ENCODE peak calls at places on chromosome 11, in six cellular contexts. One of them, this sample, is unnamed.
A peak's percentile ranks its signal among the peaks of the same experiment; 100 is the strongest.

GRCh38 chr11:66643745-66644437 is 5.4 kb downstream of the RBM4 start:
- DNase-seq in neuronal stem cell: no peak
- DNase-seq in IMR-90: no peak
- DNase-seq in mesendoderm: no peak
- DNase-seq in mesenchymal stem cell: no peak
- DNase-seq in H1: no peak
- DNase-seq in this sample: no peak

GRCh38 chr11:134488913-134489312 is 76.9 kb upstream of the B3GAT1 start:
- DNase-seq in H1: no peak
- DNase-seq in mesendoderm: no peak
- DNase-seq in neuronal stem cell: no peak
- DNase-seq in IMR-90: no peak
- DNase-seq in mesenchymal stem cell: no peak
- DNase-seq in this sample: no peak

GRCh38 chr11:95154514-95154913 is 64.9 kb downstream of the ENDOD1 start:
- DNase-seq in neuronal stem cell: peak; percentile 49
- DNase-seq in IMR-90: peak; percentile 19
- DNase-seq in mesendoderm: peak; percentile 87
- DNase-seq in H1: peak; percentile 65
- DNase-seq in mesenchymal stem cell: peak; percentile 72
- DNase-seq in this sample: peak; percentile 74

GRCh38 chr11:34680918-34681554 is 60.1 kb downstream of the EHF start:
- DNase-seq in IMR-90: peak; percentile 78
- DNase-seq in neuronal stem cell: no peak
- DNase-seq in mesenchymal stem cell: peak; percentile 84
- DNase-seq in H1: no peak
- DNase-seq in mesendoderm: peak; percentile 61
- DNase-seq in this sample: no peak

GRCh38 chr11:72466410-72466809 is 32.1 kb upstream of the CLPB start:
- DNase-seq in neuronal stem cell: no peak
- DNase-seq in mesendoderm: no peak
- DNase-seq in H1: no peak
- DNase-seq in IMR-90: no peak
- DNase-seq in mesenchymal stem cell: no peak
- DNase-seq in this sample: no peak

GRCh38 chr11:119055901-119056300 is 1.1 kb downstream of the HYOU1 start:
- DNase-seq in H1: no peak
- DNase-seq in neuronal stem cell: no peak
- DNase-seq in mesendoderm: peak; percentile 52
- DNase-seq in mesenchymal stem cell: peak; percentile 53
- DNase-seq in IMR-90: peak; percentile 37
- DNase-seq in this sample: no peak

GRCh38 chr11:68271023-68271780 is 571 bp downstream of the C11orf24 start:
- DNase-seq in neuronal stem cell: peak; percentile 53
- DNase-seq in mesenchymal stem cell: peak; percentile 91
- DNase-seq in H1: peak; percentile 74
- DNase-seq in mesendoderm: peak; percentile 91
- DNase-seq in IMR-90: peak; percentile 83
- DNase-seq in this sample: peak; percentile 74

GRCh38 chr11:79786961-79787360 is 346.1 kb upstream of the TENM4 start:
- DNase-seq in H1: no peak
- DNase-seq in IMR-90: no peak
- DNase-seq in mesendoderm: no peak
- DNase-seq in neuronal stem cell: no peak
- DNase-seq in mesenchymal stem cell: no peak
- DNase-seq in this sample: no peak

GRCh38 chr11:104390696-104391095 is 226.7 kb upstream of the PDGFD start:
- DNase-seq in mesenchymal stem cell: no peak
- DNase-seq in mesendoderm: no peak
- DNase-seq in H1: no peak
- DNase-seq in neuronal stem cell: no peak
- DNase-seq in IMR-90: peak; percentile 25
- DNase-seq in this sample: no peak

GRCh38 chr11:117828641-117829368 is 4.3 kb upstream of the FXYD2 start:
- DNase-seq in IMR-90: peak; percentile 76
- DNase-seq in mesenchymal stem cell: peak; percentile 91
- DNase-seq in mesendoderm: peak; percentile 61
- DNase-seq in H1: peak; percentile 43
- DNase-seq in neuronal stem cell: no peak
- DNase-seq in this sample: peak; percentile 25

GRCh38 chr11:91922846-91923245 is 301.8 kb upstream of the FAT3 start:
- DNase-seq in mesenchymal stem cell: no peak
- DNase-seq in IMR-90: no peak
- DNase-seq in mesendoderm: no peak
- DNase-seq in neuronal stem cell: no peak
- DNase-seq in H1: no peak
- DNase-seq in this sample: no peak

GRCh38 chr11:790721-791564 is 1.1 kb upstream of the CEND1 start:
- DNase-seq in H1: peak; percentile 85
- DNase-seq in mesendoderm: peak; percentile 59
- DNase-seq in neuronal stem cell: no peak
- DNase-seq in IMR-90: no peak
- DNase-seq in mesenchymal stem cell: peak; percentile 30
- DNase-seq in this sample: peak; percentile 89

GRCh38 chr11:73961321-73961720 is 10.5 kb downstream of the DNAJB13 start:
- DNase-seq in mesendoderm: no peak
- DNase-seq in IMR-90: peak; percentile 54
- DNase-seq in mesenchymal stem cell: peak; percentile 36
- DNase-seq in neuronal stem cell: no peak
- DNase-seq in H1: no peak
- DNase-seq in this sample: no peak

GRCh38 chr11:73152861-73153483 is 10.9 kb upstream of the FCHSD2 start:
- DNase-seq in neuronal stem cell: no peak
- DNase-seq in mesenchymal stem cell: no peak
- DNase-seq in mesendoderm: no peak
- DNase-seq in H1: no peak
- DNase-seq in IMR-90: no peak
- DNase-seq in this sample: peak; percentile 51

GRCh38 chr11:2260491-2261364 is 9.7 kb downstream of the ASCL2 start:
- DNase-seq in neuronal stem cell: no peak
- DNase-seq in mesendoderm: no peak
- DNase-seq in IMR-90: no peak
- DNase-seq in mesenchymal stem cell: no peak
- DNase-seq in H1: no peak
- DNase-seq in this sample: no peak

GRCh38 chr11:65884716-65885092 is 3.6 kb downstream of the FIBP start:
- DNase-seq in mesenchymal stem cell: peak; percentile 80
- DNase-seq in neuronal stem cell: peak; percentile 75
- DNase-seq in IMR-90: peak; percentile 65
- DNase-seq in mesendoderm: peak; percentile 83
- DNase-seq in H1: peak; percentile 90
- DNase-seq in this sample: peak; percentile 88

DNA sequence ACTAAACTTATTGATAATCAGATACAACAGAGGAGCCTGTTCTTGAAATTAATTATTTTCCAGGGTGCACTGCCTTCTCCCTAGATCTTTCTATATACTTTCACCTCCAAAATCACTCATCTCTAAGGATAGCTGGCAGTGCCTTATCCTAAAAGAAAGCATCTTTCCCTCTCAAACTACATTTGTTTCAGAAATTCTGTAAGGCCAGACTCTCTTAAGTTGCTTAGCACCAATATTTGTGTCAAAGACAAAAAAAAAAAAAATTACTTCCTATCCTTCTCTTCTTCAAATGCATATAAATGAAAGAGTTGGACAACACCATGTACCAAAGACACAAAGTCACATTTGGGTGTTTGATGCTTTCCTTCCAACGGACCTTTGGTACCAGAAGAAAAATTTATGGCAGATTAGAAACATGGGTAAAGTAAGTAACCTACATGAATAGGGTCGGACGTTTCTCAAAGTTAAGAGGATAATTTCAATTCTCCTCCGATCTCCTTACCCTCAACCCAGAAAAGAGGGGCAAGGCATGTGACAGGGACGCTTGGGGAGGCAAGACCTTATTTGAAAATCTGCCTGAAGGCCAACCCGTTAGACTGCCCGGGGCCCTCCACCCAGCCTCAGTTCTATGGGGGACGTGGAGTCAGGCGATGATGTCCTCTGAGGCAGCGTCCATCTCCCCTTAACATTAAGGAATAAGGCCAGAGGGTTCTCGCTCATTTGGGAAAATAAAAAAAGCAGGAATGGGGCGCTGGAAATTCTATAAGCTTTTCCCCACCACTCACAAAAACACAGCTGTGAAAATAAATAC is 66.3 kb downstream of the ETS1 start:
- DNase-seq in mesendoderm: no peak
- DNase-seq in IMR-90: no peak
- DNase-seq in mesenchymal stem cell: no peak
- DNase-seq in H1: no peak
- DNase-seq in neuronal stem cell: no peak
- DNase-seq in this sample: no peak
- H3K18ac ChIP-seq in mesendoderm: peak overlapping the region; percentile 22
- H3K18ac ChIP-seq in IMR-90: peak overlapping the region; percentile 93
- H3K18ac ChIP-seq in mesenchymal stem cell: peak overlapping the region; percentile 97
- H3K18ac ChIP-seq in H1: peak overlapping the region; percentile 3
- H3K18ac ChIP-seq in neuronal stem cell: no peak overlapping the region
- H3K18ac ChIP-seq in this sample: no peak overlapping the region

GRCh38 chr11:76382209-76382608 is 1.1 kb downstream of the GVQW3 start:
- DNase-seq in neuronal stem cell: no peak
- DNase-seq in mesenchymal stem cell: no peak
- DNase-seq in mesendoderm: peak; percentile 27
- DNase-seq in IMR-90: no peak
- DNase-seq in H1: no peak
- DNase-seq in this sample: no peak

GRCh38 chr11:76380161-76380976 is 563 bp downstream of the THAP12 start:
- DNase-seq in neuronal stem cell: peak; percentile 29
- DNase-seq in mesenchymal stem cell: peak; percentile 42
- DNase-seq in IMR-90: peak; percentile 13
- DNase-seq in mesendoderm: peak; percentile 13
- DNase-seq in H1: peak; percentile 55
- DNase-seq in this sample: peak; percentile 43

GRCh38 chr11:76376746-76377558 is 4.0 kb downstream of the THAP12 start:
- DNase-seq in mesenchymal stem cell: no peak
- DNase-seq in mesendoderm: no peak
- DNase-seq in neuronal stem cell: no peak
- DNase-seq in IMR-90: no peak
- DNase-seq in H1: no peak
- DNase-seq in this sample: no peak

GRCh38 chr11:76379811-76380160 is 1.1 kb downstream of the THAP12 start:
- DNase-seq in mesendoderm: no peak
- DNase-seq in neuronal stem cell: no peak
- DNase-seq in IMR-90: no peak
- DNase-seq in mesenchymal stem cell: no peak
- DNase-seq in H1: no peak
- DNase-seq in this sample: no peak

GRCh38 chr11:76380977-76381719 is at the start of the genes GVQW3 and THAP12:
- DNase-seq in mesendoderm: peak; percentile 98
- DNase-seq in H1: peak; percentile 95
- DNase-seq in neuronal stem cell: peak; percentile 99
- DNase-seq in IMR-90: peak; percentile 97
- DNase-seq in mesenchymal stem cell: peak; percentile 97
- DNase-seq in this sample: peak; percentile 97
- H3K18ac ChIP-seq in mesendoderm: peak within 1 kb of the TSS; percentile 42
- H3K18ac ChIP-seq in H1: peak within 1 kb of the TSS; percentile 9
- H3K18ac ChIP-seq in neuronal stem cell: peak within 1 kb of the TSS; percentile 92
- H3K18ac ChIP-seq in IMR-90: peak within 1 kb of the TSS; percentile 16
- H3K18ac ChIP-seq in mesenchymal stem cell: peak within 1 kb of the TSS; percentile 87
- H3K18ac ChIP-seq in this sample: no peak within 1 kb of the TSS

GRCh38 chr11:8679006-8679405 is 3.5 kb downstream of the TRIM66 start:
- DNase-seq in IMR-90: no peak
- DNase-seq in H1: no peak
- DNase-seq in mesenchymal stem cell: no peak
- DNase-seq in mesendoderm: no peak
- DNase-seq in neuronal stem cell: no peak
- DNase-seq in this sample: no peak

GRCh38 chr11:8682219-8683114 is at the start of the genes RPL27A and TRIM66:
- DNase-seq in mesenchymal stem cell: peak; percentile 97
- DNase-seq in mesendoderm: peak; percentile 98
- DNase-seq in IMR-90: peak; percentile 95
- DNase-seq in H1: peak; percentile 100
- DNase-seq in neuronal stem cell: peak; percentile 95
- DNase-seq in this sample: peak; percentile 97

GRCh38 chr11:8684600-8685290 is 2.2 kb downstream of the RPL27A start:
- DNase-seq in mesenchymal stem cell: no peak
- DNase-seq in mesendoderm: no peak
- DNase-seq in neuronal stem cell: no peak
- DNase-seq in IMR-90: no peak
- DNase-seq in H1: no peak
- DNase-seq in this sample: no peak

GRCh38 chr11:8683115-8683807 is 669 bp downstream of the RPL27A start:
- DNase-seq in H1: no peak
- DNase-seq in mesenchymal stem cell: no peak
- DNase-seq in IMR-90: no peak
- DNase-seq in mesendoderm: peak; percentile 45
- DNase-seq in neuronal stem cell: no peak
- DNase-seq in this sample: no peak

DNA sequence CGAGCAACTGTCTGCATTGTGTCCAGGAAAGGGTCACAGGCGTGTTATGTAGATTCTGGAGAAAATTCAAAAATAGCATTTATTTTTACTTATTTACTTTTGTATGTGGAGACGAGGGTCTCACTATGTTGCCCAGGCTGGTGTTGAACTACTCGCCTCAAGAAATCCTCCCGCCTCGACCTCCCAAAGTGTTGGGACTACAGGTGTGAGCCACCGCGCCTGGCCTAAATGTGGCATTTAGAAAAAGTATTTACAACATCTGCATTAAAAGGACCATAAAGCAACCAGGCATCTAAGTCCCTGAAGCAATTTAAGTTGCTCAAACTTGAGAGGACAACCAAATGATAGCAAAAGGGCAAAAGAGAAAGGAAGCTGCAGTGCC is 637 bp downstream of the TRIM66 start:
- DNase-seq in mesendoderm: no peak
- DNase-seq in mesenchymal stem cell: no peak
- DNase-seq in neuronal stem cell: no peak
- DNase-seq in IMR-90: no peak
- DNase-seq in H1: no peak
- DNase-seq in this sample: no peak
- H3K18ac ChIP-seq in mesendoderm: peak overlapping the region; percentile 88
- H3K18ac ChIP-seq in mesenchymal stem cell: peak overlapping the region; percentile 98
- H3K18ac ChIP-seq in neuronal stem cell: peak overlapping the region; percentile 98
- H3K18ac ChIP-seq in IMR-90: peak overlapping the region; percentile 10
- H3K18ac ChIP-seq in H1: no peak overlapping the region
- H3K18ac ChIP-seq in this sample: peak overlapping the region; percentile 97

DNA sequence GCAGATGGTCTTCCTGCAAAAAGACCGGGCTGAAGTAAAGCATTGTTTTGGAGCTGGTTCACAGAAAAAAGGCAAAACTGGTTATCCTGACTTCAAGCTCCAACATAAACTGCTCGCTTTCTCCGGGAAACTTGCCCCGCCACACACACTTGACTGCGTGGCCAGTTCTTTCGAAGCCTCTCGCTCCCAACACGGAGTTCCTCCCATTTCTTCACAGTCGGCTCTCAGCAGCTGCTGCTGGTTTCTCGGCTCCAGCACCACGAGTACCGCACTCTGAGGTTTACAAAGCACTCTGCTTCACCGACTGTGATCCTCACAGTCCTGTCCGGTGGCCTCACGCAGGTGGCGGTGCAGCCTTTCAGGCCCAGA is 246 bp downstream of the CHEK1 start:
- DNase-seq in H1: no peak
- DNase-seq in IMR-90: no peak
- DNase-seq in mesenchymal stem cell: no peak
- DNase-seq in neuronal stem cell: no peak
- DNase-seq in mesendoderm: no peak
- DNase-seq in this sample: no peak
- H3K18ac ChIP-seq in H1: peak overlapping the region; percentile 93
- H3K18ac ChIP-seq in IMR-90: peak overlapping the region; percentile 78
- H3K18ac ChIP-seq in mesenchymal stem cell: peak overlapping the region; percentile 74
- H3K18ac ChIP-seq in neuronal stem cell: peak overlapping the region; percentile 86
- H3K18ac ChIP-seq in mesendoderm: peak overlapping the region; percentile 2
- H3K18ac ChIP-seq in this sample: peak overlapping the region; percentile 74

GRCh38 chr11:129281471-129282268 is 89.5 kb upstream of the ARHGAP32 start:
- DNase-seq in IMR-90: no peak
- DNase-seq in neuronal stem cell: no peak
- DNase-seq in mesendoderm: no peak
- DNase-seq in H1: no peak
- DNase-seq in mesenchymal stem cell: no peak
- DNase-seq in this sample: no peak
- H3K18ac ChIP-seq in IMR-90: no peak overlapping the region
- H3K18ac ChIP-seq in neuronal stem cell: no peak overlapping the region
- H3K18ac ChIP-seq in mesendoderm: no peak overlapping the region
- H3K18ac ChIP-seq in H1: peak overlapping the region; percentile 11
- H3K18ac ChIP-seq in mesenchymal stem cell: no peak overlapping the region
- H3K18ac ChIP-seq in this sample: no peak overlapping the region

This sample was measured in H9.